ENCODE peak calls at places on chromosomes 12 and 14, in six cellular contexts. U, J, R, O, L and V are unnamed samples.
A peak's percentile ranks its signal among the peaks of the same experiment; 100 is the strongest.

GRCh38 chr12:50641566-50641965 is 122.3 kb upstream of the ATF1 start:
- DNase-seq in U (peak; percentile 76), J (no peak), R (peak; percentile 42), O (no peak), L (no peak), V (no peak)

GRCh38 chr12:122968104-122968503 is 1.8 kb upstream of the ABCB9 start:
- DNase-seq in U (no peak), J (no peak), R (no peak), O (no peak), L (no peak), V (no peak)

GRCh38 chr12:94779520-94779919 is 129.2 kb upstream of the TMCC3 start:
- DNase-seq in U (no peak), J (no peak), R (no peak), O (peak; percentile 17), L (no peak), V (peak; percentile 20)

GRCh38 chr12:96881608-96882007 is 25.4 kb upstream of the NEDD1 start:
- DNase-seq in U (no peak), J (no peak), R (no peak), O (no peak), L (no peak), V (no peak)

GRCh38 chr12:32901553-32901952 is 5.0 kb upstream of the PKP2 start:
- DNase-seq in U (peak; percentile 86), J (no peak), R (peak; percentile 56), O (no peak), L (no peak), V (no peak)

GRCh38 chr12:4177257-4177656 is 96.3 kb upstream of the CCND2 start:
- DNase-seq in U (no peak), J (no peak), R (no peak), O (no peak), L (no peak), V (no peak)

GRCh38 chr12:113329022-113329790 is 5.7 kb downstream of the SLC8B1 start:
- DNase-seq in U (no peak), J (no peak), R (no peak), O (no peak), L (no peak), V (no peak)

GRCh38 chr12:14664434-14665023 is 31.9 kb downstream of the GUCY2C start:
- DNase-seq in U (peak; percentile 42), J (peak; percentile 6), R (peak; percentile 42), O (peak; percentile 76), L (peak; percentile 50), V (no peak)

GRCh38 chr12:7142057-7142644 is 12.0 kb downstream of the CLSTN3 start:
- DNase-seq in U (peak; percentile 31), J (no peak), R (peak; percentile 76), O (peak; percentile 59), L (peak; percentile 50), V (no peak)

GRCh38 chr12:87848248-87848868 is 180.8 kb downstream of the C12orf50 start:
- DNase-seq in U (peak; percentile 61), J (no peak), R (peak; percentile 60), O (peak; percentile 74), L (peak; percentile 30), V (peak; percentile 26)

GRCh38 chr12:108117163-108117849 is 11.8 kb upstream of the WSCD2 start:
- DNase-seq in U (peak; percentile 88), J (no peak), R (peak; percentile 75), O (no peak), L (no peak), V (no peak)

GRCh38 chr12:30828686-30829085 is 73.9 kb upstream of the CAPRIN2 start:
- DNase-seq in U (no peak), J (no peak), R (no peak), O (no peak), L (no peak), V (no peak)

GRCh38 chr12:123269395-123269892 is 2.2 kb downstream of the CDK2AP1 start:
- DNase-seq in U (no peak), J (peak; percentile 93), R (peak; percentile 90), O (peak; percentile 67), L (peak; percentile 60), V (no peak)

GRCh38 chr14:104547310-104547997 is 32.1 kb upstream of the C14orf180 start:
- DNase-seq in U (no peak), J (no peak), R (no peak), O (no peak), L (no peak), V (no peak)

GRCh38 chr12:6925543-6926279 is 2.0 kb upstream of the ATN1 start:
- DNase-seq in U (peak; percentile 87), J (peak; percentile 68), R (peak; percentile 96), O (no peak), L (no peak), V (no peak)

GRCh38 chr12:112012775-112013600 is at the start of the genes ERP29 and TMEM116:
- DNase-seq in U (peak; percentile 93), J (peak; percentile 99), R (peak; percentile 99), O (peak; percentile 99), L (peak; percentile 100), V (peak; percentile 93)

GRCh38 chr12:68675098-68675842 is 11.5 kb upstream of the NUP107 start:
- DNase-seq in U (no peak), J (no peak), R (peak; percentile 22), O (peak; percentile 14), L (no peak), V (no peak)

GRCh38 chr14:95875831-95876768 is 532 bp upstream of the TUNAR start:
- DNase-seq in U (no peak), J (peak; percentile 10), R (peak; percentile 71), O (no peak), L (no peak), V (no peak)

GRCh38 chr12:7130537-7130790 is 293 bp downstream of the CLSTN3 start:
- DNase-seq in U (no peak), J (no peak), R (no peak), O (no peak), L (no peak), V (no peak)

GRCh38 chr12:27595231-27595642 is 71.2 kb downstream of the PPFIBP1 start:
- DNase-seq in U (no peak), J (peak; percentile 5), R (peak; percentile 74), O (peak; percentile 66), L (no peak), V (peak; percentile 54)

GRCh38 chr12:77402726-77403125 is 337.4 kb upstream of the E2F7 start:
- DNase-seq in U (peak; percentile 4), J (no peak), R (no peak), O (peak; percentile 1), L (no peak), V (no peak)

GRCh38 chr12:53115112-53115890 is 12.0 kb downstream of the SOAT2 start:
- DNase-seq in U (no peak), J (no peak), R (peak; percentile 55), O (no peak), L (peak; percentile 30), V (no peak)

GRCh38 chr12:29739279-29739991 is 44.3 kb downstream of the TMTC1 start:
- DNase-seq in U (no peak), J (no peak), R (no peak), O (no peak), L (no peak), V (no peak)

GRCh38 chr12:130087222-130087621 is 75.0 kb upstream of the FZD10 start:
- DNase-seq in U (no peak), J (no peak), R (no peak), O (no peak), L (no peak), V (no peak)

GRCh38 chr14:81684696-81685095 is 151.0 kb upstream of the SEL1L start:
- DNase-seq in U (peak; percentile 57), J (no peak), R (no peak), O (no peak), L (no peak), V (no peak)

GRCh38 chr14:22981090-22982012 is 1.0 kb downstream of the AJUBA start:
- DNase-seq in U (peak; percentile 30), J (no peak), R (peak; percentile 62), O (peak; percentile 45), L (no peak), V (no peak)

GRCh38 chr14:88554458-88555286 is at the start of gene PTPN21:
- DNase-seq in U (peak; percentile 44), J (peak; percentile 76), R (peak; percentile 83), O (peak; percentile 73), L (peak; percentile 46), V (no peak)

GRCh38 chr12:116432321-116432750 is 126.8 kb upstream of the MAP1LC3B2 start:
- DNase-seq in U (no peak), J (no peak), R (peak; percentile 52), O (no peak), L (no peak), V (no peak)

GRCh38 chr14:103624860-103625259 is 4.2 kb upstream of the KLC1 start:
- DNase-seq in U (peak; percentile 80), J (no peak), R (peak; percentile 74), O (peak; percentile 66), L (no peak), V (no peak)

GRCh38 chr12:44774815-44775411 is 101.2 kb downstream of the NELL2 start:
- DNase-seq in U (peak; percentile 15), J (no peak), R (peak; percentile 58), O (peak; percentile 56), L (peak; percentile 35), V (peak; percentile 0)

GRCh38 chr12:76020731-76021672 is 10.6 kb downstream of the PHLDA1 start:
- DNase-seq in U (peak; percentile 97), J (no peak), R (peak; percentile 54), O (peak; percentile 66), L (peak; percentile 19), V (peak; percentile 86)

GRCh38 chr12:79296128-79296527 is 394.6 kb downstream of the PAWR start:
- DNase-seq in U (peak; percentile 68), J (no peak), R (no peak), O (no peak), L (no peak), V (no peak)

GRCh38 chr14:29035129-29035528 is 268.5 kb downstream of the FOXG1 start:
- DNase-seq in U (no peak), J (no peak), R (no peak), O (no peak), L (no peak), V (no peak)

GRCh38 chr12:2557589-2557988 is 237.2 kb upstream of the FKBP4 start:
- DNase-seq in U (no peak), J (no peak), R (no peak), O (no peak), L (no peak), V (no peak)

GRCh38 chr14:68333265-68333664 is 459.6 kb downstream of the ZFP36L1 start:
- DNase-seq in U (no peak), J (no peak), R (no peak), O (no peak), L (no peak), V (no peak)

GRCh38 chr14:82642425-82642824 is 1108.8 kb upstream of the SEL1L start:
- DNase-seq in U (no peak), J (no peak), R (peak; percentile 70), O (peak; percentile 13), L (peak; percentile 18), V (no peak)

GRCh38 chr12:43882578-43883178 is 46.8 kb downstream of the TMEM117 start:
- DNase-seq in U (peak; percentile 59), J (no peak), R (peak; percentile 40), O (peak; percentile 78), L (peak; percentile 55), V (peak; percentile 15)

GRCh38 chr14:99534333-99534732 is 53.1 kb downstream of the CCNK start:
- DNase-seq in U (no peak), J (no peak), R (no peak), O (no peak), L (no peak), V (no peak)

GRCh38 chr12:3150820-3151590 is 73.8 kb downstream of the TSPAN9 start:
- DNase-seq in U (no peak), J (no peak), R (peak; percentile 84), O (peak; percentile 69), L (no peak), V (no peak)